ENCODE peak calls at places on chromosomes 12 and 14, in six cellular contexts. D is nephron progenitor cell, Q is right cardiac atrium, Y is B cell, K is NCI-H345, F is HFFc6. J is an unnamed sample.

GRCh38 chr14:57609313-57609712 is 115.7 kb upstream of the CCDC198 start:
- DNase-seq in Q (no peak), Y (no peak), D (no peak), K (no peak), F (no peak), J (no peak)

GRCh38 chr14:103889313-103890051 is 38.8 kb upstream of the TDRD9 start:
- DNase-seq in D (no peak), F (no peak), K (no peak), Y (no peak), Q (no peak), J (peak)

GRCh38 chr14:93787465-93788306 is 599 bp downstream of the PRIMA1 start:
- DNase-seq in D (peak), K (no peak), Q (no peak), F (no peak), Y (no peak), J (no peak)

GRCh38 chr14:46574236-46574970 is 77.2 kb downstream of the RPL10L start:
- DNase-seq in D (no peak), Q (no peak), Y (no peak), F (no peak), K (no peak), J (no peak)

GRCh38 chr14:105864651-105865265 is 338.4 kb downstream of the TMEM121 start:
- DNase-seq in D (no peak), K (no peak), F (no peak), Y (no peak), Q (no peak), J (peak)

GRCh38 chr12:66176105-66176504 is 6.3 kb upstream of the TMBIM4 start:
- DNase-seq in K (no peak), D (no peak), F (no peak), Y (no peak), Q (no peak), J (no peak)

GRCh38 chr12:123902821-123903220 is 69.8 kb downstream of the CCDC92 start:
- DNase-seq in D (no peak), F (no peak), K (no peak), Q (no peak), Y (no peak), J (no peak)

GRCh38 chr12:55818886-55819285 is 1.0 kb downstream of the ORMDL2 start:
- DNase-seq in D (no peak), K (no peak), Y (no peak), Q (no peak), F (no peak), J (no peak)

GRCh38 chr12:6426882-6427671 is 17.7 kb upstream of the CD27 start:
- DNase-seq in D (no peak), Y (peak), K (no peak), F (no peak), Q (no peak), J (peak)

GRCh38 chr12:62581288-62582064 is 114.8 kb downstream of the MON2 start:
- DNase-seq in Q (no peak), F (peak), K (peak), Y (peak), D (no peak), J (no peak)

J was measured in sciatic nerve.